ENCODE peak calls at places on chromosomes 2 and 18, in nine cellular contexts. N is HT1080; S is bronchial epithelial cell; Z is CD8-positive, alpha-beta memory T cell; V is amniotic stem cell; A is activated CD4-positive, CD25-positive, alpha-beta regulatory T cell treated with anti-CD3 and anti-CD28 coated beads, Interleukin-2, amount 50 U/mL, for 16 hours; Y is stimulated activated CD4-positive, alpha-beta T cell treated with anti-CD3 and anti-CD28 coated beads, Interleukin-12 subunit alpha, Interleukin-12 subunit beta, amount 100 ng/mL, for 4 hours; L is SW 1271; T is NB4. O is an unnamed sample.

GRCh38 chr2:149994057-149994728 is 406.6 kb upstream of the MMADHC start:
- DNase-seq in N (peak; percentile 91), A (no peak), V (no peak), T (no peak), Z (no peak), S (peak; percentile 100), L (no peak), Y (no peak), O (peak; percentile 88)

GRCh38 chr2:65438137-65438899 is 5.9 kb upstream of the SPRED2 start:
- DNase-seq in Z (no peak), A (no peak), Y (no peak), S (no peak), N (no peak), T (no peak), V (no peak), L (no peak), O (no peak)

GRCh38 chr18:12518832-12519534 is 111.3 kb downstream of the PRELID3A start:
- DNase-seq in V (no peak), N (no peak), L (no peak), A (no peak), Y (no peak), Z (no peak), T (no peak), S (no peak), O (no peak)

GRCh38 chr18:12821408-12821807 is 62.6 kb downstream of the PTPN2 start:
- DNase-seq in N (no peak), T (no peak), A (no peak), S (no peak), L (no peak), Y (no peak), V (no peak), Z (no peak), O (no peak)

GRCh38 chr2:88350641-88351601 is 101.6 kb downstream of the FOXI3 start:
- DNase-seq in A (peak; percentile 40), V (no peak), T (peak; percentile 43), S (peak; percentile 31), L (no peak), Y (peak; percentile 66), N (peak; percentile 2), Z (peak; percentile 76), O (peak; percentile 73)

GRCh38 chr2:64295326-64296149 is 151.3 kb upstream of the PELI1 start:
- DNase-seq in L (no peak), Z (no peak), V (no peak), S (no peak), A (no peak), Y (no peak), T (no peak), N (no peak), O (no peak)

GRCh38 chr18:31064130-31064529 is 21.6 kb upstream of the DSC3 start:
- DNase-seq in L (no peak), S (peak; percentile 99), Z (no peak), N (no peak), V (no peak), T (no peak), A (no peak), Y (no peak), O (peak; percentile 6)

GRCh38 chr2:11158916-11159573 is 3.8 kb downstream of the SLC66A3 start:
- DNase-seq in Y (no peak), A (no peak), L (no peak), V (no peak), T (no peak), Z (no peak), S (no peak), N (no peak), O (no peak)

GRCh38 chr2:108189316-108189715 is 50.5 kb upstream of the SULT1C3 start:
- DNase-seq in S (peak; percentile 75), Y (no peak), V (no peak), A (no peak), L (no peak), T (no peak), N (peak; percentile 11), Z (no peak), O (no peak)

GRCh38 chr2:10161961-10162441 is 39.5 kb downstream of the RRM2 start:
- DNase-seq in L (no peak), A (no peak), Z (no peak), Y (no peak), T (no peak), V (no peak), S (no peak), N (peak; percentile 68), O (peak; percentile 86)

GRCh38 chr2:158953454-158953853 is 15.0 kb upstream of the TANC1 start:
- DNase-seq in S (no peak), Y (no peak), T (no peak), N (peak; percentile 6), Z (no peak), L (no peak), A (no peak), V (no peak), O (peak; percentile 39)

GRCh38 chr2:28958689-28959088 is 22.4 kb upstream of the TOGARAM2 start:
- DNase-seq in N (peak; percentile 77), L (no peak), V (peak; percentile 48), Z (no peak), S (peak; percentile 63), Y (peak; percentile 9), T (peak; percentile 79), A (no peak), O (peak; percentile 62)

GRCh38 chr2:7961550-7961949 is 720.3 kb upstream of the ID2 start:
- DNase-seq in S (peak; percentile 14), T (no peak), Z (no peak), A (no peak), Y (no peak), L (no peak), V (no peak), N (no peak), O (no peak)

GRCh38 chr2:62578837-62579640 is 73.0 kb upstream of the TMEM17 start:
- DNase-seq in Y (no peak), S (peak; percentile 94), V (no peak), L (no peak), Z (no peak), N (peak; percentile 85), A (no peak), T (no peak), O (peak; percentile 48)

GRCh38 chr2:24923106-24923505 is 3.1 kb upstream of the ADCY3 start:
- DNase-seq in L (no peak), N (no peak), Z (no peak), A (no peak), S (no peak), T (no peak), Y (no peak), V (no peak), O (no peak)

GRCh38 chr18:37845498-37845897 is 279.9 kb upstream of the CELF4 start:
- DNase-seq in A (no peak), Z (no peak), V (no peak), N (no peak), Y (no peak), T (no peak), L (no peak), S (no peak), O (no peak)

GRCh38 chr2:69344305-69344704 is 42.7 kb downstream of the GFPT1 start:
- DNase-seq in T (no peak), Y (no peak), N (no peak), A (no peak), V (no peak), Z (no peak), S (no peak), L (no peak), O (no peak)

GRCh38 chr2:212381428-212382102 is 157.0 kb downstream of the ERBB4 start:
- DNase-seq in N (no peak), T (no peak), S (peak; percentile 35), V (no peak), Z (no peak), L (no peak), A (no peak), Y (no peak), O (no peak)

GRCh38 chr2:74021407-74021755 is 36.7 kb downstream of the TET3 start:
- DNase-seq in S (no peak), Z (no peak), A (no peak), T (no peak), N (no peak), L (no peak), V (no peak), Y (no peak), O (no peak)

GRCh38 chr2:156466739-156467405 is 30.7 kb downstream of the GPD2 start:
- DNase-seq in T (no peak), Y (no peak), N (no peak), V (no peak), Z (no peak), L (no peak), A (no peak), S (no peak), O (no peak)

O was measured in Daoy.